ENCODE peak calls at places on chromosome X, in five cellular contexts. G is IMR-90, Z is HepG2, P is K562, Q is GM12878. J is an unnamed sample.
A peak's percentile ranks its signal among the peaks of the same experiment; 100 is the strongest.

GRCh38 chrX:45980726-45981125 is 564.5 kb downstream of the ZNF674 start:
- DNase-seq in P (no peak), Q (no peak), G (no peak), Z (no peak), J (no peak)

GRCh38 chrX:115895678-115896329 is 274.7 kb upstream of the AGTR2 start:
- DNase-seq in Z (peak; percentile 3), Q (no peak), P (no peak), G (no peak), J (no peak)

GRCh38 chrX:136065044-136065671 is 79.9 kb downstream of the SLC9A6 start:
- DNase-seq in G (peak; percentile 47), Z (peak; percentile 42), Q (no peak), P (no peak), J (no peak)

GRCh38 chrX:19902110-19902509 is 14.7 kb upstream of the SH3KBP1 start:
- DNase-seq in Z (no peak), P (no peak), G (peak; percentile 38), Q (no peak), J (no peak)

GRCh38 chrX:112043997-112044396 is 38.6 kb downstream of the TRPC5 start:
- DNase-seq in G (peak; percentile 15), Z (no peak), P (peak; percentile 4), Q (no peak), J (peak; percentile 14)

GRCh38 chrX:15416133-15416993 is 32.1 kb upstream of the VEGFD start:
- DNase-seq in Q (no peak), P (no peak), Z (no peak), G (no peak), J (no peak)

GRCh38 chrX:16457239-16457638 is 192.7 kb upstream of the S100G start:
- DNase-seq in G (no peak), P (no peak), Z (no peak), Q (no peak), J (no peak)

GRCh38 chrX:22135171-22135711 is 103.1 kb downstream of the PHEX start:
- DNase-seq in P (no peak), Z (no peak), G (peak; percentile 45), Q (no peak), J (no peak)

GRCh38 chrX:47186096-47186740 is 7.4 kb upstream of the UBA1 start:
- DNase-seq in P (no peak), Q (no peak), Z (no peak), G (no peak), J (no peak)

GRCh38 chrX:110806145-110806544 is 10.5 kb upstream of the CHRDL1 start:
- DNase-seq in Q (no peak), G (peak; percentile 9), P (no peak), Z (no peak), J (no peak)
- TF ChIP-seq MXI1 in Q (no peak), G (no peak), P (no peak), Z (no peak), J (no peak)

GRCh38 chrX:110944793-110945466 is 149.3 kb upstream of the CHRDL1 start:
- DNase-seq in Z (no peak), Q (no peak), P (no peak), G (no peak), J (peak; percentile 58)

GRCh38 chrX:110938977-110939732 is 143.5 kb upstream of the CHRDL1 start:
- DNase-seq in P (no peak), G (no peak), Z (no peak), Q (no peak), J (no peak)

GRCh38 chrX:110941906-110942305 is 146.3 kb upstream of the CHRDL1 start:
- DNase-seq in P (no peak), Z (no peak), Q (no peak), G (no peak), J (no peak)

GRCh38 chrX:110944323-110944761 is 148.7 kb upstream of the CHRDL1 start:
- DNase-seq in P (no peak), Q (no peak), G (no peak), Z (no peak), J (peak; percentile 76)
- TF ChIP-seq MXI1 in P (no peak), Q (no peak), G (no peak), Z (no peak), J (peak; percentile 25)

GRCh38 chrX:132216806-132217202 is 2.4 kb downstream of the RAP2C start:
- DNase-seq in P (no peak), G (peak; percentile 43), Q (no peak), Z (no peak), J (no peak)
- TF ChIP-seq MXI1 in P (no peak), G (no peak), Q (no peak), Z (no peak), J (no peak)

GRCh38 chrX:69229436-69229835 is 64.2 kb upstream of the PJA1 start:
- DNase-seq in Q (no peak), G (peak; percentile 77), P (no peak), Z (no peak), J (no peak)
- TF ChIP-seq MXI1 in Q (no peak), G (no peak), P (no peak), Z (no peak), J (no peak)